ENCODE peak calls at places on chromosomes 1 and 21, in nine cellular contexts. P is CMK; Q is NCI-H146; X is activated naive CD4-positive, alpha-beta T cell; A is stimulated activated CD4-positive, alpha-beta T cell treated with anti-CD3 and anti-CD28 coated beads, Interleukin-2, amount 100 ng/mL, for 48 hours; Y is Ammon's horn; W is ovary; U is activated CD4-positive, alpha-beta T cell treated with anti-CD3 and anti-CD28 coated beads, Interleukin-2, amount 50 U/mL, for 24 hours; G is fibroblast of pulmonary artery. J is an unnamed sample.

GRCh38 chr1:26530898-26531598 is 1.5 kb downstream of the RPS6KA1 start:
- DNase-seq in P (peak; percentile 45), Q (peak; percentile 70), X (no peak), A (no peak), Y (no peak), W (no peak), U (no peak), G (peak; percentile 42), J (no peak)

GRCh38 chr1:234512376-234512965 is 33.5 kb upstream of the TARBP1 start:
- DNase-seq in P (no peak), Q (no peak), X (no peak), A (no peak), Y (no peak), W (no peak), U (no peak), G (no peak), J (no peak)

GRCh38 chr1:97210302-97210701 is 488.7 kb downstream of the PTBP2 start:
- DNase-seq in P (no peak), Q (no peak), X (no peak), A (no peak), Y (no peak), W (no peak), U (no peak), G (no peak), J (no peak)

GRCh38 chr1:107551491-107551890 is 410.7 kb downstream of the NTNG1 start:
- DNase-seq in P (no peak), Q (no peak), X (no peak), A (no peak), Y (peak; percentile 8), W (no peak), U (no peak), G (no peak), J (no peak)

GRCh38 chr1:6440198-6441126 is 15.9 kb downstream of the ESPN start:
- DNase-seq in P (no peak), Q (peak; percentile 54), X (peak; percentile 36), A (peak; percentile 71), Y (no peak), W (no peak), U (no peak), G (no peak), J (no peak)

GRCh38 chr21:45874716-45875415 is 106.7 kb upstream of the COL6A1 start:
- DNase-seq in P (no peak), Q (no peak), X (no peak), A (no peak), Y (no peak), W (peak; percentile 32), U (no peak), G (peak; percentile 94), J (peak; percentile 11)

GRCh38 chr1:19209439-19209989 is 552 bp downstream of the UBR4 start:
- DNase-seq in P (peak; percentile 56), Q (peak; percentile 4), X (peak; percentile 40), A (peak; percentile 59), Y (peak; percentile 19), W (no peak), U (no peak), G (peak; percentile 53), J (peak; percentile 52)

GRCh38 chr1:26627959-26628358 is 67.9 kb upstream of the ARID1A start:
- DNase-seq in P (no peak), Q (no peak), X (no peak), A (no peak), Y (peak; percentile 10), W (no peak), U (no peak), G (no peak), J (no peak)

GRCh38 chr21:39136711-39137110 is 46.5 kb downstream of the PSMG1 start:
- DNase-seq in P (no peak), Q (no peak), X (no peak), A (no peak), Y (no peak), W (no peak), U (no peak), G (no peak), J (no peak)

GRCh38 chr1:196043268-196043667 is 565.0 kb downstream of the KCNT2 start:
- DNase-seq in P (no peak), Q (no peak), X (no peak), A (no peak), Y (no peak), W (no peak), U (no peak), G (no peak), J (no peak)

GRCh38 chr1:99282536-99282935 is 18.2 kb downstream of the PLPPR4 start:
- DNase-seq in P (no peak), Q (no peak), X (no peak), A (no peak), Y (no peak), W (no peak), U (no peak), G (no peak), J (no peak)

GRCh38 chr1:2283371-2283990 is 55.4 kb downstream of the SKI start:
- DNase-seq in P (no peak), Q (no peak), X (no peak), A (no peak), Y (no peak), W (no peak), U (no peak), G (no peak), J (no peak)

GRCh38 chr21:45487891-45488600 is 54.2 kb downstream of the SLC19A1 start:
- DNase-seq in P (no peak), Q (no peak), X (no peak), A (no peak), Y (no peak), W (no peak), U (no peak), G (no peak), J (no peak)

GRCh38 chr1:4224687-4225086 is 324.6 kb upstream of the C1orf174 start:
- DNase-seq in P (no peak), Q (no peak), X (no peak), A (no peak), Y (no peak), W (no peak), U (no peak), G (no peak), J (no peak)

GRCh38 chr21:45320991-45321656 is 33.4 kb upstream of the POFUT2 start:
- DNase-seq in P (no peak), Q (no peak), X (no peak), A (no peak), Y (no peak), W (peak; percentile 33), U (no peak), G (no peak), J (no peak)

GRCh38 chr21:29033871-29034270 is 9.4 kb downstream of the USP16 start:
- DNase-seq in P (no peak), Q (no peak), X (no peak), A (no peak), Y (no peak), W (no peak), U (no peak), G (no peak), J (no peak)

GRCh38 chr21:45944601-45945000 is 37.0 kb upstream of the COL6A1 start:
- DNase-seq in P (no peak), Q (no peak), X (no peak), A (no peak), Y (no peak), W (no peak), U (no peak), G (no peak), J (no peak)